ENCODE peak calls at places on chromosome 20, in seven cellular contexts. M is transverse colon, N is prostate gland, W is esophagus muscularis mucosa, J is breast epithelium, B is H1, D is spleen. H is an unnamed sample.
A peak's percentile ranks its signal among the peaks of the same experiment; 100 is the strongest.

GRCh38 chr20:43386878-43387277 is 70.8 kb upstream of the SRSF6 start:
- DNase-seq in M (no peak), N (no peak), W (peak; percentile 24), J (no peak), B (no peak), D (no peak), H (no peak)

GRCh38 chr20:5195655-5196054 is 68.8 kb downstream of the CDS2 start:
- DNase-seq in M (no peak), N (no peak), W (no peak), J (no peak), B (no peak), D (no peak), H (no peak)

GRCh38 chr20:9999660-10000059 is 35.1 kb upstream of the ANKEF1 start:
- DNase-seq in M (no peak), N (no peak), W (no peak), J (no peak), B (no peak), D (no peak), H (no peak)

GRCh38 chr20:38610521-38610920 is 8.9 kb downstream of the ARHGAP40 start:
- DNase-seq in M (no peak), N (no peak), W (no peak), J (no peak), B (no peak), D (no peak), H (no peak)

GRCh38 chr20:2840967-2841531 is 504 bp downstream of the VPS16 start:
- DNase-seq in M (peak; percentile 53), N (peak; percentile 16), W (peak; percentile 96), J (no peak), B (no peak), D (peak; percentile 90), H (peak; percentile 59)

GRCh38 chr20:57498425-57499400 is 26.2 kb downstream of the CTCFL start:
- DNase-seq in M (no peak), N (no peak), W (no peak), J (no peak), B (no peak), D (no peak), H (no peak)

GRCh38 chr20:45406260-45407066 is 1.6 kb upstream of the DBNDD2 start:
- DNase-seq in M (peak; percentile 84), N (peak; percentile 63), W (no peak), J (no peak), B (no peak), D (peak; percentile 85), H (peak; percentile 35)

GRCh38 chr20:61694666-61695065 is 371.0 kb downstream of the TAF4 start:
- DNase-seq in M (no peak), N (no peak), W (no peak), J (no peak), B (no peak), D (no peak), H (no peak)

GRCh38 chr20:41158082-41158625 is 20.8 kb downstream of the PLCG1 start:
- DNase-seq in M (no peak), N (no peak), W (no peak), J (no peak), B (no peak), D (no peak), H (no peak)

GRCh38 chr20:44033344-44033743 is 118.7 kb downstream of the TOX2 start:
- DNase-seq in M (no peak), N (no peak), W (no peak), J (no peak), B (no peak), D (no peak), H (no peak)

GRCh38 chr20:13777171-13777601 is 7.5 kb downstream of the ESF1 start:
- DNase-seq in M (no peak), N (no peak), W (no peak), J (no peak), B (no peak), D (no peak), H (peak; percentile 48)

GRCh38 chr20:52295556-52295955 is 104.0 kb upstream of the ZFP64 start:
- DNase-seq in M (no peak), N (no peak), W (no peak), J (no peak), B (no peak), D (no peak), H (no peak)

GRCh38 chr20:19903168-19903676 is 113.9 kb upstream of the NAA20 start:
- DNase-seq in M (peak; percentile 54), N (peak; percentile 46), W (no peak), J (no peak), B (no peak), D (no peak), H (peak; percentile 51)

GRCh38 chr20:4667371-4667773 is 54.3 kb upstream of the PRND start:
- DNase-seq in M (no peak), N (no peak), W (no peak), J (no peak), B (no peak), D (no peak), H (no peak)

GRCh38 chr20:4444404-4444803 is 277.3 kb upstream of the PRND start:
- DNase-seq in M (no peak), N (no peak), W (no peak), J (no peak), B (no peak), D (no peak), H (no peak)

GRCh38 chr20:13286052-13286451 is 65.0 kb downstream of the ISM1 start:
- DNase-seq in M (no peak), N (no peak), W (no peak), J (no peak), B (no peak), D (no peak), H (no peak)

GRCh38 chr20:54140927-54141566 is 32.7 kb downstream of the CYP24A1 start:
- DNase-seq in M (no peak), N (no peak), W (no peak), J (no peak), B (no peak), D (no peak), H (no peak)

GRCh38 chr20:53738039-53738944 is 144.7 kb upstream of the ZNF217 start:
- DNase-seq in M (peak; percentile 47), N (peak; percentile 94), W (no peak), J (peak; percentile 70), B (peak; percentile 49), D (no peak), H (no peak)

GRCh38 chr20:41617059-41617921 is 887 bp downstream of the CHD6 start:
- DNase-seq in M (peak; percentile 35), N (peak; percentile 20), W (no peak), J (no peak), B (no peak), D (peak; percentile 88), H (peak; percentile 49)

GRCh38 chr20:45924391-45925261 is 9.9 kb upstream of the PCIF1 start:
- DNase-seq in M (no peak), N (no peak), W (no peak), J (no peak), B (no peak), D (no peak), H (peak; percentile 73)

GRCh38 chr20:10603971-10604864 is 69.6 kb downstream of the JAG1 start:
- DNase-seq in M (peak; percentile 20), N (peak; percentile 40), W (no peak), J (peak; percentile 60), B (no peak), D (no peak), H (peak; percentile 89)

GRCh38 chr20:25277051-25277801 is 29.3 kb downstream of the PYGB start:
- DNase-seq in M (peak; percentile 5), N (no peak), W (no peak), J (peak; percentile 15), B (no peak), D (peak; percentile 71), H (no peak)

GRCh38 chr20:57686931-57687652 is 22.7 kb downstream of the PMEPA1 start:
- DNase-seq in M (no peak), N (no peak), W (no peak), J (peak; percentile 61), B (no peak), D (no peak), H (no peak)

GRCh38 chr20:20611165-20611564 is 101.3 kb downstream of the RALGAPA2 start:
- DNase-seq in M (no peak), N (no peak), W (no peak), J (no peak), B (no peak), D (no peak), H (no peak)

GRCh38 chr20:19786311-19786710 is 28.3 kb downstream of the RIN2 start:
- DNase-seq in M (peak; percentile 59), N (no peak), W (no peak), J (peak; percentile 48), B (no peak), D (no peak), H (peak; percentile 91)

GRCh38 chr20:38645980-38646858 is 44.6 kb downstream of the ARHGAP40 start:
- DNase-seq in M (peak; percentile 81), N (peak; percentile 67), W (peak; percentile 93), J (peak; percentile 48), B (peak; percentile 36), D (peak; percentile 96), H (peak; percentile 64)

GRCh38 chr20:47464380-47465101 is 37.1 kb upstream of the NCOA3 start:
- DNase-seq in M (peak; percentile 50), N (peak; percentile 94), W (no peak), J (peak; percentile 40), B (no peak), D (no peak), H (peak; percentile 94)
- TF ChIP-seq POLR2AphosphoS5 in M (no peak), N (peak; percentile 99), W (peak; percentile 47), J (peak; percentile 81), B (no peak), D (peak; percentile 38), H (peak; percentile 49)

DNA sequence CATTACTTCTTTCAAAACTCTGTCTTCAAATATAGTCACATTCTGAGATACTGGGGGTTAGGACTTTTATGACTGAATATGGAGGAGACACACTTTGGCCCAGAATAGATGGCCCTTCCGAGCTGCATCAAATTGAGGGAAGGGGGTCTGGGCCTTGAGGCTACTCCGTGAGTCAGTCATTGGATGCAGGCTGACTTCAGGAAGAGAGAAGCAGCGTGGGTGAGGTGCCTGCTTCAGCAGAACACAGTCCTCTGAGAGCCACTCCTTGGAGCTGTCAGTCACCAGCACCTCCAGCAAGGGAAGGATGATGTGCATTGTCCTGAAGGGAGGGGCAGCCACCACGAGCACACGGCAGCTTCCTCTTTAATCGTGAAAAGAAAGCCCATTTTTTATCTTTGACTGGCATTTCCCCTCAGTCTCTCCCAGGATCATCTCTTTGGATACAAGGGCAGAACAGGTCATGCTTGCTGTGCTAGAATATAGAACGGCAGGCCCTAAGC is 721.6 kb downstream of the KIF16B start:
- DNase-seq in M (no peak), N (no peak), W (no peak), J (no peak), B (no peak), D (no peak), H (no peak)
- TF ChIP-seq POLR2A in M (no peak), N (no peak), W (no peak), J (no peak), B (no peak), D (no peak), H (no peak)

GRCh38 chr20:35084998-35085397 is 7.6 kb downstream of the TRPC4AP start:
- DNase-seq in M (no peak), N (no peak), W (no peak), J (no peak), B (no peak), D (no peak), H (no peak)
- H3K4me1 ChIP-seq in M (peaks cover 58% of the 10 kb centered on the region), N (peaks cover 9% of the 10 kb centered on the region), W (peaks cover 61% of the 10 kb centered on the region), J (peaks cover 11% of the 10 kb centered on the region), B (no peaks in the 10 kb centered on the region), D (peaks cover 75% of the 10 kb centered on the region), H (peaks cover 12% of the 10 kb centered on the region)

DNA sequence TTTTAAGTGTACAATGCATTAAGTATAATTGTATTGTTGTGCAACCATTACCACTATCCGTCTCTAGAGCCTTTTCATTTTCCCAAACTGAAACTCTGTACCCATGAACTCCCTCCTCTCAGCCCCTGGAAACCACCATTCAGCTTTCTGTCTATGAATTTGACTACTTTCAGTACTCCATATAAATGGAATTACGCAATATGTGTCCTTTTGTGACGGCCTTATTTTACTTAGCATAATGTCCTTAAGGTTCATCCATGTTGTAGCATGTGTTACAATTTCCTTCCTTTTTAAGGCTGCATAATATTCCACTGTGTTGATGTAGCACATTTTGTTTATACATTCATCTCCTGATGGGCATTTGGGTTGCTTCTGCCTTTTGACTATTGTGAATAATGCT is 143.6 kb upstream of the KCNG1 start:
- DNase-seq in M (no peak), N (no peak), W (no peak), J (no peak), B (no peak), D (no peak), H (no peak)
- TF ChIP-seq POLR2AphosphoS5 in M (no peak), N (no peak), W (no peak), J (no peak), B (no peak), D (no peak), H (no peak)